ENCODE peak calls at places on chromosomes 11 and 22, in five cellular contexts. One of them, this sample, is unnamed.

GRCh38 chr11:73528420-73528819 is 69.5 kb downstream of the FAM168A start:
- DNase-seq in keratinocyte: no peak
- DNase-seq in PC-3: no peak
- DNase-seq in IMR-90: no peak
- DNase-seq in HCT116: no peak
- DNase-seq in this sample: peak

GRCh38 chr11:19676508-19677379 is 35.9 kb upstream of the NAV2 start:
- DNase-seq in keratinocyte: no peak
- DNase-seq in PC-3: no peak
- DNase-seq in IMR-90: no peak
- DNase-seq in HCT116: no peak
- DNase-seq in this sample: no peak

GRCh38 chr11:27242591-27242990 is 120.4 kb downstream of the CCDC34 start:
- DNase-seq in keratinocyte: no peak
- DNase-seq in PC-3: no peak
- DNase-seq in IMR-90: peak
- DNase-seq in HCT116: no peak
- DNase-seq in this sample: peak

GRCh38 chr11:63767415-63768231 is 952 bp downstream of the ZFTA start:
- DNase-seq in keratinocyte: peak
- DNase-seq in PC-3: peak
- DNase-seq in IMR-90: peak
- DNase-seq in HCT116: peak
- DNase-seq in this sample: peak

GRCh38 chr11:64723117-64723906 is at the start of gene NRXN2:
- DNase-seq in keratinocyte: peak
- DNase-seq in PC-3: peak
- DNase-seq in IMR-90: peak
- DNase-seq in HCT116: peak
- DNase-seq in this sample: peak

GRCh38 chr11:60310407-60310998 is 16.6 kb upstream of the MS4A6E start:
- DNase-seq in keratinocyte: no peak
- DNase-seq in PC-3: no peak
- DNase-seq in IMR-90: no peak
- DNase-seq in HCT116: no peak
- DNase-seq in this sample: no peak

GRCh38 chr22:40491990-40492631 is 121.7 kb downstream of the SGSM3 start:
- DNase-seq in keratinocyte: no peak
- DNase-seq in PC-3: no peak
- DNase-seq in IMR-90: peak
- DNase-seq in HCT116: no peak
- DNase-seq in this sample: peak

GRCh38 chr11:45470151-45471001 is 184.2 kb upstream of the SYT13 start:
- DNase-seq in keratinocyte: no peak
- DNase-seq in PC-3: no peak
- DNase-seq in IMR-90: no peak
- DNase-seq in HCT116: no peak
- DNase-seq in this sample: peak

GRCh38 chr11:121451178-121451981 is 734 bp upstream of the SORL1 start:
- DNase-seq in keratinocyte: no peak
- DNase-seq in PC-3: peak
- DNase-seq in IMR-90: no peak
- DNase-seq in HCT116: no peak
- DNase-seq in this sample: no peak

GRCh38 chr11:66068154-66068821 is 1.8 kb upstream of the PACS1 start:
- DNase-seq in keratinocyte: no peak
- DNase-seq in PC-3: peak
- DNase-seq in IMR-90: peak
- DNase-seq in HCT116: peak
- DNase-seq in this sample: peak

GRCh38 chr11:35064114-35064800 is 74.7 kb upstream of the CD44 start:
- DNase-seq in keratinocyte: no peak
- DNase-seq in PC-3: no peak
- DNase-seq in IMR-90: peak
- DNase-seq in HCT116: no peak
- DNase-seq in this sample: peak

GRCh38 chr11:2699531-2700414 is at the start of gene KCNQ1OT1:
- DNase-seq in keratinocyte: peak
- DNase-seq in PC-3: peak
- DNase-seq in IMR-90: peak
- DNase-seq in HCT116: peak
- DNase-seq in this sample: peak

GRCh38 chr11:125245299-125245698 is 80.7 kb downstream of the PKNOX2 start:
- DNase-seq in keratinocyte: no peak
- DNase-seq in PC-3: no peak
- DNase-seq in IMR-90: peak
- DNase-seq in HCT116: no peak
- DNase-seq in this sample: no peak

GRCh38 chr22:21829523-21829922 is 37.9 kb downstream of the MAPK1 start:
- DNase-seq in keratinocyte: no peak
- DNase-seq in PC-3: no peak
- DNase-seq in IMR-90: peak
- DNase-seq in HCT116: no peak
- DNase-seq in this sample: no peak

GRCh38 chr11:48307760-48308386 is 1.9 kb downstream of the OR4S1 start:
- DNase-seq in keratinocyte: no peak
- DNase-seq in PC-3: peak
- DNase-seq in IMR-90: peak
- DNase-seq in HCT116: peak
- DNase-seq in this sample: peak

GRCh38 chr11:96978751-96979150 is 588.9 kb downstream of the JRKL start:
- DNase-seq in keratinocyte: no peak
- DNase-seq in PC-3: no peak
- DNase-seq in IMR-90: no peak
- DNase-seq in HCT116: no peak
- DNase-seq in this sample: no peak

GRCh38 chr22:40620464-40621046 is 16.0 kb downstream of the MRTFA start:
- DNase-seq in keratinocyte: peak
- DNase-seq in PC-3: peak
- DNase-seq in IMR-90: peak
- DNase-seq in HCT116: peak
- DNase-seq in this sample: peak

GRCh38 chr22:44132724-44133123 is 48.0 kb upstream of the PARVG start:
- DNase-seq in keratinocyte: no peak
- DNase-seq in PC-3: no peak
- DNase-seq in IMR-90: no peak
- DNase-seq in HCT116: no peak
- DNase-seq in this sample: no peak

GRCh38 chr11:101880208-101880607 is 34.6 kb upstream of the CEP126 start:
- DNase-seq in keratinocyte: no peak
- DNase-seq in PC-3: peak
- DNase-seq in IMR-90: peak
- DNase-seq in HCT116: peak
- DNase-seq in this sample: peak

GRCh38 chr11:131601586-131601985 is 231.2 kb downstream of the NTM start:
- DNase-seq in keratinocyte: no peak
- DNase-seq in PC-3: no peak
- DNase-seq in IMR-90: no peak
- DNase-seq in HCT116: no peak
- DNase-seq in this sample: peak

GRCh38 chr22:37752189-37753061 is 55.3 kb upstream of the GCAT start:
- DNase-seq in keratinocyte: peak
- DNase-seq in PC-3: peak
- DNase-seq in IMR-90: peak
- DNase-seq in HCT116: peak
- DNase-seq in this sample: peak

GRCh38 chr22:49828599-49828965 is 909 bp upstream of the BRD1 start:
- DNase-seq in keratinocyte: no peak
- DNase-seq in PC-3: no peak
- DNase-seq in IMR-90: no peak
- DNase-seq in HCT116: no peak
- DNase-seq in this sample: no peak

GRCh38 chr11:102111787-102112653 is 1.8 kb downstream of the YAP1 start:
- DNase-seq in keratinocyte: peak
- DNase-seq in PC-3: peak
- DNase-seq in IMR-90: peak
- DNase-seq in HCT116: peak
- DNase-seq in this sample: peak

DNA sequence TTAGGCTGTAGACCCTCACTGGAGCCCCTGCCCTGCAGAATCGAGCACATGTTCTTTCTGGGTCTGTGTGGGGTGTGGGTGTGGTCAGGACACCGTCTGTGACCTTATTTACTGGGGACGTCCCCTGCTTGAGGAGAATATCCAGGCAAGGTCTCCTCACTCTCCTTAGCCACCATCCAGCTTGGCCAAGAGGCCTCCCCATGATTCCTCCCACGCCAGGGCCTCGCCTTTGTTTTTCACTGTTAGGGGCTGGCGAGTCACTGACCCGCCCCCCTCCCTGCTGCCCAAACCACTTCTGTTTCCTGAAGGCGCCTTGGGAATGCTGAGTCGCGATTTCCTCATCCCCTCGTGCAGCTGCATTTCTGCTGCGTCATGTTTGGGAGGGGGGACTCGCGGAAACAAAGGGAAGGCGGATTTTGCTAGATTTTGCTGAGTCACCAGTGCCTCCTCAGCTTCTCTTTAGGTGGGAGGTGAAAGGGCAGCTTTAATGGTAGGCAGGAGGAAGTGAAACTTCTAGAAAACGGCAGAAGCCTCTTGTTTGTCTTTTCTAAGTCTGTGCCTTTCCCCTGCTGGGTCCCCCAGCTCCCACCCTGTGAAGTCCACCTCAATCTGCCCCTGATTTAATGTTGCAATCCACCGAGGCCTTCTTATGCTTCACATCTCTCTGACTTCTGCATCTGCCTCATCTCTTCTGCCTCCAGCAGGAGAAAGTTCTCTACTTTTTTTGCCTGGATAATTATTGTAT is 4.0 kb upstream of the HMOX1 start:
- DNase-seq in keratinocyte: peak
- DNase-seq in PC-3: peak
- DNase-seq in IMR-90: peak
- DNase-seq in HCT116: peak
- DNase-seq in this sample: peak
- H2AFZ ChIP-seq in keratinocyte: peak
- H2AFZ ChIP-seq in PC-3: peak
- H2AFZ ChIP-seq in IMR-90: peak
- H2AFZ ChIP-seq in HCT116: no peak
- H2AFZ ChIP-seq in this sample: peak

GRCh38 chr11:129289350-129290040 is 86.2 kb upstream of the BARX2 start:
- DNase-seq in keratinocyte: no peak
- DNase-seq in PC-3: no peak
- DNase-seq in IMR-90: no peak
- DNase-seq in HCT116: no peak
- DNase-seq in this sample: no peak
- H2AFZ ChIP-seq in keratinocyte: no peak
- H2AFZ ChIP-seq in PC-3: no peak
- H2AFZ ChIP-seq in IMR-90: no peak
- H2AFZ ChIP-seq in HCT116: no peak
- H2AFZ ChIP-seq in this sample: no peak

DNA sequence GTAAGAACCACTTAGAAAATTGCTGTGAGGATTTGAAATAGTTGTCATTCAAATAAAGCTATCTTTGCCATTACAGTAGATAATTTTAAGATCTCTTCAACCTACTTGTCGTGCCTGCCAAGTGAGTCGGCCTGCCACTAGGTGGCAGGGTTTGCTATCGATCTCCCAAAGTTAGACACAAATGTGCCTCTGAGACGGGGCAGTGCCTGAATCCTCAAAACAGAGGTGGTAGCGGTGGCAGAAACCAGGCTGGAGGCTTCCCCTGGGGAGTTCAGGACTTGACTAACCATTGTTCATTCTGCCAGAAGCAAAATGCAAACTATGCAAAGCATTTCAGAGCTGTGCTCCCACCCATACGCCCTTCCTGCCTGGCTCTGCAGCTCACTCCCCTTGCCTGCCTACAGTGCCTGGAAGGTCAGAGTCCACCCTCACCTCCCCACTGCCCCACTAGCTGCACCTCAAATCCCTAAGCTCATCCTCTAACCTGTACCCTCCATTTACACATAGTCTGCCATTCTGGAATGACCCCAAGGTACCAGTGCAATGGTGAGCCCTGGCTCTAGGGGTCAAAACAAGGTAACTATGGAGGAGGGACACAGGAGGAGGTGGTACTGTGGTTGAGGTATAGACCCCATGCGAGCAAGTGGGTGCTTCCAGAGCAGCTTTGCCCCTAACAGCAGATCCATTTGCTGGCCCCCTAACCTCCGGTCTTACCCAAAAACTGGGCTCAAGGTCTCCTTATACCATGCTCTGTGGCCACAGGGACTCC is 82.1 kb downstream of the C11orf58 start:
- DNase-seq in keratinocyte: peak
- DNase-seq in PC-3: peak
- DNase-seq in IMR-90: peak
- DNase-seq in HCT116: peak
- DNase-seq in this sample: peak
- H2AFZ ChIP-seq in keratinocyte: no peak
- H2AFZ ChIP-seq in PC-3: peak
- H2AFZ ChIP-seq in IMR-90: peak
- H2AFZ ChIP-seq in HCT116: no peak
- H2AFZ ChIP-seq in this sample: no peak

DNA sequence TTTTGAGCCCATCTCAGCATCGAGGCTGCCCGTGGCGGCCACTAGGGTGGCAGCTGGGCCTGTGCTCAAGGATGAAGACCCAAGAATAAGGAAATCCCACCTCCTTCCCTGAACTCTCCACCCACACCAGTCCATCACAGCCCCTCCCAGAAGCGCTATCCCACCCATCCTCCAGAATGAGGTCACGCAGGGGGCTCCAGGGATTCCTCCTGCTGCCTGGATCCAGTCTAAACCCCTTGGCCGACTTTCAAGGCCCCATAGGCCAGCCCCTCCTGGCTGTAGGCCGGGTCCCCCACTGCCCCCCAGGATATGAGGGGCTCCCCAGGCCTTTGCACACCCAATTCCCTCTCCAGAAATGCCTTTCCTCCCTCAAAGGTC is 19.0 kb upstream of the SCGB1A1 start:
- DNase-seq in keratinocyte: no peak
- DNase-seq in PC-3: no peak
- DNase-seq in IMR-90: no peak
- DNase-seq in HCT116: no peak
- DNase-seq in this sample: no peak
- H2AFZ ChIP-seq in keratinocyte: no peak
- H2AFZ ChIP-seq in PC-3: no peak
- H2AFZ ChIP-seq in IMR-90: no peak
- H2AFZ ChIP-seq in HCT116: no peak
- H2AFZ ChIP-seq in this sample: no peak

DNA sequence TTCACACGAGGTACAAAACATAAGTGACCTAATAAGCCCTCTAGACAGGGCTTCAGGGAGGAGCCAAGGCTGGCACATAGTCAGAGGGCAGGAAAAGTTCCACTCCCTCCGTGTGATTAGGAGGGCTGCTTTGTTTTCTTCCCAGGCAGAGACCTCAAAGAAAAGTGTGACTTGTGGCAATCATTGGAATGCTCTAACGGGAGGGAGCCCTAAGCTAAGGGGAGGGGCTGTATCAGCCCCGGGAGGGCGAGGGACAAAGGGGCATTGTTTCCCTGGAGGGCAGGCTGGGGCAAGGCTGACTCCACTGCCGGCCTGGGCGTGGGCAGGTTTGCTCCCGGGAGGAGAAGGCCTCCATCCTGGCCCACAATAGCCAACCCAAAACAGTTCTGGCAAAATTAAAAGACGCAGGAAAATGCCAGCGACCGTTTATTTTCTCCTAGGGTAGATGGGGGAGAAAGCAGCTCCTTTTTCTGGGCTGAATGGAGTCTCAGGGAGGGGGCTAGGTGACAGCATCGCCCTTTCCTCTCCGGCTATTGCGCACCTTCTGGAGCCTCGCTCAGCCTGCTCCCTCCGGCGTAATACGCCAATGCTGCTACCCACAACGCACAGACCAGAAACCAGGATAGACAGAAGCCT is 60.1 kb downstream of the ENDOD1 start:
- DNase-seq in keratinocyte: peak
- DNase-seq in PC-3: peak
- DNase-seq in IMR-90: no peak
- DNase-seq in HCT116: peak
- DNase-seq in this sample: peak
- H2AFZ ChIP-seq in keratinocyte: peak
- H2AFZ ChIP-seq in PC-3: peak
- H2AFZ ChIP-seq in IMR-90: peak
- H2AFZ ChIP-seq in HCT116: peak
- H2AFZ ChIP-seq in this sample: peak

GRCh38 chr11:58027341-58027740 is 3.4 kb upstream of the OR6Q1 start:
- DNase-seq in keratinocyte: no peak
- DNase-seq in PC-3: no peak
- DNase-seq in IMR-90: peak
- DNase-seq in HCT116: no peak
- DNase-seq in this sample: peak
- H2AFZ ChIP-seq in keratinocyte: no peak
- H2AFZ ChIP-seq in PC-3: no peak
- H2AFZ ChIP-seq in IMR-90: peak
- H2AFZ ChIP-seq in HCT116: no peak
- H2AFZ ChIP-seq in this sample: peak